ENCODE peak calls at places on chromosomes 16 and 17, in five cellular contexts. One of them, this sample, is unnamed.

GRCh38 chr17:42436401-42436800 is 13.3 kb upstream of the CAVIN1 start:
- DNase-seq in A549: no peak
- DNase-seq in SK-N-SH: no peak
- DNase-seq in HL-60: no peak
- DNase-seq in Panc1: no peak
- DNase-seq in this sample: no peak

GRCh38 chr17:81322271-81323082 is 27.4 kb upstream of the SLC38A10 start:
- DNase-seq in A549: peak
- DNase-seq in HL-60: no peak
- DNase-seq in Panc1: no peak
- DNase-seq in SK-N-SH: peak
- DNase-seq in this sample: peak

GRCh38 chr17:35808240-35808961 is 883 bp upstream of the TAF15 start:
- DNase-seq in SK-N-SH: no peak
- DNase-seq in A549: no peak
- DNase-seq in HL-60: no peak
- DNase-seq in Panc1: peak
- DNase-seq in this sample: peak

GRCh38 chr17:46832945-46833839 is 14.7 kb upstream of the WNT3 start:
- DNase-seq in Panc1: no peak
- DNase-seq in SK-N-SH: no peak
- DNase-seq in A549: no peak
- DNase-seq in HL-60: no peak
- DNase-seq in this sample: no peak

GRCh38 chr17:77443743-77444260 is 303.0 kb downstream of the SEC14L1 start:
- DNase-seq in HL-60: no peak
- DNase-seq in SK-N-SH: no peak
- DNase-seq in A549: no peak
- DNase-seq in Panc1: no peak
- DNase-seq in this sample: no peak

GRCh38 chr17:82327757-82328140 is 5.8 kb downstream of the SECTM1 start:
- DNase-seq in Panc1: no peak
- DNase-seq in A549: no peak
- DNase-seq in HL-60: no peak
- DNase-seq in SK-N-SH: no peak
- DNase-seq in this sample: no peak

GRCh38 chr16:68492501-68493411 is 44.4 kb upstream of the SMPD3 start:
- DNase-seq in A549: no peak
- DNase-seq in SK-N-SH: no peak
- DNase-seq in HL-60: no peak
- DNase-seq in Panc1: no peak
- DNase-seq in this sample: no peak

GRCh38 chr16:10323528-10323869 is 62.4 kb upstream of the ATF7IP2 start:
- DNase-seq in A549: no peak
- DNase-seq in HL-60: no peak
- DNase-seq in SK-N-SH: no peak
- DNase-seq in Panc1: no peak
- DNase-seq in this sample: no peak

GRCh38 chr17:82216301-82217119 is 3.9 kb upstream of the CCDC57 start:
- DNase-seq in HL-60: peak
- DNase-seq in Panc1: no peak
- DNase-seq in SK-N-SH: peak
- DNase-seq in A549: no peak
- DNase-seq in this sample: no peak

GRCh38 chr17:33115957-33116680 is 124.5 kb downstream of the SPACA3 start:
- DNase-seq in SK-N-SH: peak
- DNase-seq in Panc1: no peak
- DNase-seq in A549: no peak
- DNase-seq in HL-60: no peak
- DNase-seq in this sample: no peak

GRCh38 chr17:29731589-29731929 is 108.8 kb upstream of the CORO6 start:
- DNase-seq in SK-N-SH: no peak
- DNase-seq in A549: no peak
- DNase-seq in Panc1: no peak
- DNase-seq in HL-60: no peak
- DNase-seq in this sample: no peak

GRCh38 chr16:67666032-67666537 is 465 bp downstream of the ENKD1 start:
- DNase-seq in Panc1: no peak
- DNase-seq in HL-60: no peak
- DNase-seq in SK-N-SH: peak
- DNase-seq in A549: no peak
- DNase-seq in this sample: peak

GRCh38 chr17:82984751-82985435 is 94.5 kb upstream of the METRNL start:
- DNase-seq in HL-60: no peak
- DNase-seq in SK-N-SH: peak
- DNase-seq in A549: no peak
- DNase-seq in Panc1: no peak
- DNase-seq in this sample: no peak

GRCh38 chr16:65415460-65415859 is 293.6 kb upstream of the CDH11 start:
- DNase-seq in HL-60: no peak
- DNase-seq in A549: no peak
- DNase-seq in SK-N-SH: no peak
- DNase-seq in Panc1: no peak
- DNase-seq in this sample: no peak

GRCh38 chr17:18146259-18146658 is 37.4 kb upstream of the ALKBH5 start:
- DNase-seq in A549: no peak
- DNase-seq in Panc1: no peak
- DNase-seq in SK-N-SH: no peak
- DNase-seq in HL-60: no peak
- DNase-seq in this sample: no peak

GRCh38 chr17:12421646-12422306 is 243.9 kb upstream of the MYOCD start:
- DNase-seq in Panc1: no peak
- DNase-seq in HL-60: no peak
- DNase-seq in SK-N-SH: no peak
- DNase-seq in A549: no peak
- DNase-seq in this sample: no peak

GRCh38 chr16:23317266-23317661 is 15.2 kb downstream of the SCNN1B start:
- DNase-seq in Panc1: no peak
- DNase-seq in HL-60: no peak
- DNase-seq in A549: no peak
- DNase-seq in SK-N-SH: no peak
- DNase-seq in this sample: no peak

GRCh38 chr17:31571124-31571892 is 179.8 kb downstream of the RAB11FIP4 start:
- DNase-seq in A549: no peak
- DNase-seq in HL-60: no peak
- DNase-seq in SK-N-SH: no peak
- DNase-seq in Panc1: no peak
- DNase-seq in this sample: no peak

GRCh38 chr17:44733753-44734152 is 25.0 kb upstream of the ADAM11 start:
- DNase-seq in HL-60: peak
- DNase-seq in Panc1: no peak
- DNase-seq in A549: peak
- DNase-seq in SK-N-SH: no peak
- DNase-seq in this sample: peak

GRCh38 chr17:73430848-73431247 is 119.0 kb upstream of the CDC42EP4 start:
- DNase-seq in HL-60: peak
- DNase-seq in SK-N-SH: no peak
- DNase-seq in Panc1: no peak
- DNase-seq in A549: no peak
- DNase-seq in this sample: no peak

GRCh38 chr16:3121843-3122467 is 9.6 kb downstream of the ZNF205 start:
- DNase-seq in Panc1: no peak
- DNase-seq in HL-60: no peak
- DNase-seq in SK-N-SH: no peak
- DNase-seq in A549: no peak
- DNase-seq in this sample: no peak

GRCh38 chr17:75845058-75845711 is 981 bp upstream of the UNC13D start:
- DNase-seq in SK-N-SH: peak
- DNase-seq in HL-60: peak
- DNase-seq in A549: peak
- DNase-seq in Panc1: peak
- DNase-seq in this sample: peak

GRCh38 chr17:53118948-53119347 is 703.8 kb upstream of the KIF2B start:
- DNase-seq in Panc1: no peak
- DNase-seq in SK-N-SH: no peak
- DNase-seq in A549: no peak
- DNase-seq in HL-60: no peak
- DNase-seq in this sample: no peak

GRCh38 chr17:1604831-1605528 is 23.7 kb downstream of the SLC43A2 start:
- DNase-seq in A549: no peak
- DNase-seq in HL-60: no peak
- DNase-seq in SK-N-SH: no peak
- DNase-seq in Panc1: no peak
- DNase-seq in this sample: peak

GRCh38 chr16:5412721-5413120 is 315.1 kb upstream of the EEF2KMT start:
- DNase-seq in HL-60: no peak
- DNase-seq in Panc1: no peak
- DNase-seq in SK-N-SH: peak
- DNase-seq in A549: no peak
- DNase-seq in this sample: peak

GRCh38 chr17:40515491-40516041 is 14.1 kb upstream of the TNS4 start:
- DNase-seq in A549: no peak
- DNase-seq in HL-60: no peak
- DNase-seq in SK-N-SH: no peak
- DNase-seq in Panc1: no peak
- DNase-seq in this sample: no peak

GRCh38 chr16:8655184-8655717 is 19.2 kb upstream of the ABAT start:
- DNase-seq in Panc1: no peak
- DNase-seq in HL-60: peak
- DNase-seq in A549: no peak
- DNase-seq in SK-N-SH: no peak
- DNase-seq in this sample: peak

GRCh38 chr16:77551352-77551751 is 116.5 kb upstream of the ADAMTS18 start:
- DNase-seq in A549: no peak
- DNase-seq in HL-60: no peak
- DNase-seq in Panc1: no peak
- DNase-seq in SK-N-SH: no peak
- DNase-seq in this sample: no peak

DNA sequence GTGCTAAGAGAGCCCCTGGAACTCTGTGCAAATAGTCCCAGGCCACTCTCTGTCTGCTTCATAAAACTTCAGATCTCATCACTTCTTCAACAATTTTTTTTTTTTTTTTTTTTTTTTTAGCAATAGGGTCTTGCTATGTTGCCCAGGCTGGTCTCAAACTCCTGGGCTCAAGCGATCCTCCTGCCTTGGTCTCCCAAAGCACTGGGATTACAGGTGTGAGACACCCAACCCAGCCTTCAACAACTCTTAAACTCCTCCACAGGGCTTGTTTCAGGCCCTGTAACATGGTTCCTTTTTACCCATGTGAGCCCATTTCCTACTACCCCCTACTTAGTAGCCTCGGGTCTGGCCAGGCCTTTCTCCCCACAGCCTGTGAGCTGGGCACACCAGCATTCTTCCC is 39.3 kb upstream of the ICAM2 start:
- DNase-seq in HL-60: no peak
- DNase-seq in SK-N-SH: no peak
- DNase-seq in Panc1: no peak
- DNase-seq in A549: no peak
- DNase-seq in this sample: no peak
- H3K27ac ChIP-seq in HL-60: no peak
- H3K27ac ChIP-seq in SK-N-SH: no peak
- H3K27ac ChIP-seq in Panc1: no peak
- H3K27ac ChIP-seq in A549: peak
- H3K27ac ChIP-seq in this sample: no peak

GRCh38 chr16:86831366-86831765 is 253.0 kb downstream of the FOXL1 start:
- DNase-seq in A549: no peak
- DNase-seq in SK-N-SH: no peak
- DNase-seq in HL-60: no peak
- DNase-seq in Panc1: no peak
- DNase-seq in this sample: no peak

GRCh38 chr16:86835981-86836380 is 257.6 kb downstream of the FOXL1 start:
- DNase-seq in HL-60: no peak
- DNase-seq in Panc1: no peak
- DNase-seq in A549: no peak
- DNase-seq in SK-N-SH: no peak
- DNase-seq in this sample: no peak

GRCh38 chr16:86833136-86833535 is 254.8 kb downstream of the FOXL1 start:
- DNase-seq in SK-N-SH: no peak
- DNase-seq in HL-60: no peak
- DNase-seq in A549: no peak
- DNase-seq in Panc1: no peak
- DNase-seq in this sample: no peak

GRCh38 chr16:86836503-86837125 is 258.3 kb downstream of the FOXL1 start:
- DNase-seq in Panc1: no peak
- DNase-seq in HL-60: no peak
- DNase-seq in A549: no peak
- DNase-seq in SK-N-SH: no peak
- DNase-seq in this sample: no peak

DNA sequence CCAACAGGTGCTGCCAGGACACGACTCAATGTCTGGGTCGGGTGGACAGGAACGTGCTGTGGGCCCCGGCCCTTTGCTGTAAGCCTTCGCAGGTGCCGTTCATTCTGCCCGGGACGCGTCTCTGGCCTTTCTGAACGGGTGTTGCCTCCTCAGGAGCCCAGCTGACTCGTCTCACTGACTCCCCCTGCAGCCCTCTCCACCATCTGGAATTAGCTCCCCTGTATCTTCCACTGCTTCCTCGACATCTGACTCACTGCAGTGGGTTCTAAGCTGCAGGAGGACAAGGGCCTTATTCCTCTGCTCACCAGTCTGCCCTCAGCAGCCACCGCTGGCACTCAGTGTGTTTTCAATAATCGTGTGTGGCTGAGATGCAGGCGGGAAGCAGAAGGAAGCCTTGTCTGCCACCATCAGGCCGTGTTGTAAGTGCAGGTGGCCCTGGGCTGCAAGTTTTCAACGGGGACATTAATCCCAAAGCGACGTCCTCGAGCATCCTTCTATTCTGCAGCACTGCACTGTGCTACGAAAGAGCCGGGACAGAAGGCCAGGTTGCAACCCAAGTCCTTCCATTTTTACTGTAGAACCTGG is 256.2 kb downstream of the FOXL1 start:
- DNase-seq in SK-N-SH: no peak
- DNase-seq in A549: no peak
- DNase-seq in HL-60: no peak
- DNase-seq in Panc1: peak
- DNase-seq in this sample: peak
- TF ChIP-seq REST in SK-N-SH: no peak
- TF ChIP-seq REST in A549: no peak
- TF ChIP-seq REST in HL-60: no peak
- TF ChIP-seq REST in Panc1: no peak
- TF ChIP-seq REST in this sample: no peak

DNA sequence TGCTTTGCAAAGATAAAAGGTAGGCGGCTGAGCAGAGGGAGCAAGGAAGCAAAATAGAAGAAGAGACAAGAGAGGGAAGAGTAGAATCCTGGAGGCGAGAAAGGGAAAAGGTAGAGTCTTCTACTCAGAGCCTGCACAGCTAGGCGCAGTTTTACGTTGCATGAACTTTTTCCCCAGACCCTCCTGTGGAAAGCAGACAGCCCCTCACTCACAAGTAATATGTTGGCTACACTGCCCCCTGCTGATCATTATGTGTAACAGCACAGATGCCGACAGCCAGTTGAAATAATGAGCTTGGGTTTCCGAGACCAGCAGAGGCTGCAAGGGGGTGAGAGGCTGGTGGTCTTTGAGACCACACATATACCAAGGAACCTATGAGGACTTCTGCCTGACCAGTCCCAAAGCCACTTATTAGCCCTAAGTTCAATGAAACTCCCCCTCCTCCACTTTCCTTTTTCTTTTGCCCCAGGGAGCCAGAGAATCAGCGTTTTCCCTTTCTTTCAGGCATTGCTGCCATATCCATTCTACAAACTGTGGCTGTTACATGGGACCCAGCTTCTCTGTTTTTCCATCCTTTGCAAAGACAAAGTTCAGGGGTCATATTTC is 22.5 kb upstream of the CMTR2 start:
- DNase-seq in Panc1: peak
- DNase-seq in HL-60: no peak
- DNase-seq in A549: peak
- DNase-seq in SK-N-SH: peak
- DNase-seq in this sample: peak
- TF ChIP-seq CTCF in Panc1: peak
- TF ChIP-seq CTCF in HL-60: peak
- TF ChIP-seq CTCF in A549: peak
- TF ChIP-seq CTCF in SK-N-SH: peak
- TF ChIP-seq CTCF in this sample: peak

GRCh38 chr16:89668790-89669158 is 11.1 kb downstream of the SPATA33 start:
- DNase-seq in A549: no peak
- DNase-seq in HL-60: no peak
- DNase-seq in SK-N-SH: no peak
- DNase-seq in Panc1: no peak
- DNase-seq in this sample: no peak
- H3K27ac ChIP-seq in A549: no peak
- H3K27ac ChIP-seq in HL-60: no peak
- H3K27ac ChIP-seq in SK-N-SH: no peak
- H3K27ac ChIP-seq in Panc1: no peak
- H3K27ac ChIP-seq in this sample: no peak

This sample was measured in GM23338.